ENCODE peak calls at places on chromosome 6, in nine cellular contexts. J, D, X, W, E, U, C, R and Y are unnamed samples.

GRCh38 chr6:41636803-41637178 is 1.5 kb upstream of the MDFI start:
- DNase-seq in J (no peak), D (no peak), X (no peak), W (no peak), E (peak), U (peak), C (no peak), R (peak), Y (no peak)

GRCh38 chr6:52539607-52540006 is 37.3 kb downstream of the TRAM2 start:
- DNase-seq in J (no peak), D (no peak), X (no peak), W (no peak), E (peak), U (no peak), C (no peak), R (no peak), Y (no peak)

GRCh38 chr6:130681028-130681427 is 146.2 kb upstream of the SMLR1 start:
- DNase-seq in J (no peak), D (no peak), X (no peak), W (no peak), E (no peak), U (peak), C (no peak), R (no peak), Y (no peak)

GRCh38 chr6:91298543-91299145 is 711.8 kb upstream of the MAP3K7 start:
- DNase-seq in J (no peak), D (no peak), X (no peak), W (no peak), E (no peak), U (no peak), C (no peak), R (no peak), Y (no peak)

GRCh38 chr6:165876568-165876967 is 213.5 kb upstream of the PDE10A start:
- DNase-seq in J (no peak), D (no peak), X (no peak), W (peak), E (no peak), U (no peak), C (no peak), R (peak), Y (no peak)

GRCh38 chr6:36209606-36210005 is 13.1 kb downstream of the BRPF3 start:
- DNase-seq in J (no peak), D (no peak), X (no peak), W (no peak), E (no peak), U (no peak), C (no peak), R (no peak), Y (no peak)

GRCh38 chr6:157269261-157269794 is 54.0 kb downstream of the TMEM242 start:
- DNase-seq in J (no peak), D (no peak), X (peak), W (peak), E (peak), U (peak), C (no peak), R (peak), Y (no peak)

GRCh38 chr6:1708820-1709612 is 99.3 kb downstream of the FOXC1 start:
- DNase-seq in J (no peak), D (no peak), X (no peak), W (peak), E (no peak), U (no peak), C (no peak), R (no peak), Y (no peak)

GRCh38 chr6:168908166-168908565 is 345.5 kb downstream of the THBS2 start:
- DNase-seq in J (no peak), D (no peak), X (no peak), W (no peak), E (peak), U (no peak), C (no peak), R (no peak), Y (no peak)

GRCh38 chr6:170091000-170091638 is 199.8 kb downstream of the DLL1 start:
- DNase-seq in J (no peak), D (no peak), X (no peak), W (peak), E (no peak), U (no peak), C (no peak), R (no peak), Y (no peak)

GRCh38 chr6:3058957-3059356 is 9.3 kb upstream of the RIPK1 start:
- DNase-seq in J (no peak), D (no peak), X (no peak), W (no peak), E (no peak), U (no peak), C (no peak), R (no peak), Y (no peak)

GRCh38 chr6:161105408-161105807 is 113.8 kb downstream of the MAP3K4 start:
- DNase-seq in J (no peak), D (no peak), X (no peak), W (no peak), E (no peak), U (no peak), C (no peak), R (no peak), Y (no peak)

GRCh38 chr6:112058243-112058642 is 4.3 kb downstream of the CCN6 start:
- DNase-seq in J (no peak), D (no peak), X (no peak), W (no peak), E (no peak), U (no peak), C (no peak), R (no peak), Y (no peak)

GRCh38 chr6:137808191-137808590 is 58.9 kb upstream of the TNFAIP3 start:
- DNase-seq in J (no peak), D (no peak), X (no peak), W (no peak), E (peak), U (peak), C (no peak), R (no peak), Y (no peak)